ENCODE peak calls at places on chromosomes 3 and 15, in four cellular contexts. M is progenitor cell of endocrine pancreas; J is stimulated activated CD8-positive, alpha-beta memory T cell treated with anti-CD3 and anti-CD28 coated beads, Interleukin-4, amount 100 ng/mL, for 48 hours; D is amniotic stem cell. W is an unnamed sample.

GRCh38 chr15:41523097-41523496 is 9.5 kb upstream of the LTK start:
- DNase-seq in J (no peak), M (no peak), D (no peak), W (no peak)

GRCh38 chr3:72995337-72995736 is 1.3 kb upstream of the PPP4R2 start:
- DNase-seq in M (no peak), D (no peak), J (no peak), W (no peak)

GRCh38 chr3:49618412-49618811 is 55.7 kb upstream of the APEH start:
- DNase-seq in M (no peak), J (no peak), D (no peak), W (no peak)

GRCh38 chr3:126133606-126134005 is 46.8 kb downstream of the ALDH1L1 start:
- DNase-seq in J (peak), M (no peak), D (no peak), W (no peak)

GRCh38 chr3:182618085-182618732 is 175.1 kb upstream of the ATP11B start:
- DNase-seq in M (no peak), J (no peak), D (no peak), W (no peak)

GRCh38 chr3:15794303-15794771 is 3.4 kb downstream of the ANKRD28 start:
- DNase-seq in J (no peak), M (no peak), D (no peak), W (no peak)

GRCh38 chr15:95132774-95133173 is 901.4 kb downstream of the MCTP2 start:
- DNase-seq in J (no peak), D (peak), M (no peak), W (no peak)

GRCh38 chr15:94610069-94610863 is 378.9 kb downstream of the MCTP2 start:
- DNase-seq in D (no peak), M (no peak), J (no peak), W (no peak)

GRCh38 chr3:72633101-72633500 is 215.1 kb downstream of the SHQ1 start:
- DNase-seq in J (no peak), D (no peak), M (no peak), W (no peak)

GRCh38 chr15:46441294-46442062 is 806.6 kb downstream of the SQOR start:
- DNase-seq in J (no peak), M (no peak), D (no peak), W (no peak)

GRCh38 chr3:65751123-65751700 is 287.5 kb downstream of the MAGI1 start:
- DNase-seq in J (peak), D (peak), M (peak), W (no peak)

GRCh38 chr15:71335591-71335990 is 220.3 kb downstream of the THSD4 start:
- DNase-seq in M (no peak), J (no peak), D (no peak), W (no peak)

GRCh38 chr3:159761377-159761776 is 227.3 kb upstream of the IL12A start:
- DNase-seq in M (no peak), J (no peak), D (peak), W (no peak)

GRCh38 chr3:88336894-88337293 is 187.1 kb downstream of the C3orf38 start:
- DNase-seq in D (no peak), M (no peak), J (no peak), W (no peak)

GRCh38 chr15:81558056-81558455 is 184.0 kb upstream of the TMC3 start:
- DNase-seq in D (no peak), M (no peak), J (no peak), W (no peak)

GRCh38 chr3:194251891-194252560 is 99.1 kb downstream of the CPN2 start:
- DNase-seq in M (no peak), D (no peak), J (no peak), W (no peak)

GRCh38 chr3:187714404-187714979 is 12.1 kb upstream of the RTP2 start:
- DNase-seq in D (peak), J (peak), M (peak), W (peak)

GRCh38 chr15:90388462-90389182 is 580 bp downstream of the IQGAP1 start:
- DNase-seq in D (no peak), J (peak), M (peak), W (peak)

GRCh38 chr3:113166719-113167492 is 44.5 kb upstream of the BOC start:
- DNase-seq in M (no peak), J (no peak), D (peak), W (no peak)

GRCh38 chr15:55327392-55327791 is 8.4 kb downstream of the PIGB start:
- DNase-seq in J (no peak), M (no peak), D (no peak), W (no peak)

GRCh38 chr3:69051796-69052566 is at the start of gene TMF1:
- DNase-seq in J (peak), D (no peak), M (peak), W (peak)

GRCh38 chr3:159947220-159947619 is 41.4 kb upstream of the IL12A start:
- DNase-seq in M (no peak), D (peak), J (no peak), W (no peak)